ENCODE peak calls at places on chromosome X, in four cellular contexts. X is trophoblast cell, P is H1, W is mesendoderm. Q is an unnamed sample.

GRCh38 chrX:132483523-132483922 is 5.3 kb downstream of the MBNL3 start:
- DNase-seq in X (no peak), P (no peak), W (no peak), Q (no peak)

GRCh38 chrX:80751456-80751855 is 58.2 kb downstream of the BRWD3 start:
- DNase-seq in X (peak; percentile 57), P (no peak), W (no peak), Q (no peak)

GRCh38 chrX:23003121-23003520 is 3.4 kb downstream of the DDX53 start:
- DNase-seq in X (no peak), P (no peak), W (peak; percentile 50), Q (peak; percentile 68)

GRCh38 chrX:68832101-68832416 is 3.2 kb downstream of the EFNB1 start:
- DNase-seq in X (peak; percentile 55), P (no peak), W (peak; percentile 58), Q (peak; percentile 81)

GRCh38 chrX:4878642-4879041 is 1165.2 kb upstream of the PRKX start:
- DNase-seq in X (no peak), P (no peak), W (no peak), Q (no peak)

GRCh38 chrX:153900806-153901752 is 3.4 kb upstream of the AVPR2 start:
- DNase-seq in X (peak; percentile 81), P (no peak), W (peak; percentile 87), Q (peak; percentile 91)

GRCh38 chrX:110402091-110402854 is 43.6 kb downstream of the RTL9 start:
- DNase-seq in X (peak; percentile 91), P (no peak), W (peak; percentile 88), Q (peak; percentile 56)

GRCh38 chrX:45992402-45993123 is 552.7 kb downstream of the ZNF674 start:
- DNase-seq in X (no peak), P (no peak), W (no peak), Q (no peak)

GRCh38 chrX:77493677-77494553 is 46.7 kb downstream of the FGF16 start:
- DNase-seq in X (peak; percentile 61), P (peak; percentile 59), W (peak; percentile 94), Q (peak; percentile 88)

GRCh38 chrX:19810809-19811208 is 76.6 kb downstream of the SH3KBP1 start:
- DNase-seq in X (peak; percentile 14), P (no peak), W (no peak), Q (peak; percentile 41)

GRCh38 chrX:132118361-132118760 is 9.5 kb downstream of the FRMD7 start:
- DNase-seq in X (no peak), P (no peak), W (peak; percentile 13), Q (no peak)

GRCh38 chrX:38868941-38869378 is 67.7 kb downstream of the MID1IP1 start:
- DNase-seq in X (peak; percentile 45), P (no peak), W (no peak), Q (peak; percentile 86)

GRCh38 chrX:110665636-110666035 is 130.0 kb downstream of the CHRDL1 start:
- DNase-seq in X (peak; percentile 31), P (no peak), W (peak; percentile 52), Q (peak; percentile 4)

GRCh38 chrX:135543924-135544323 is 23.5 kb downstream of the INTS6L start:
- DNase-seq in X (no peak), P (no peak), W (peak; percentile 40), Q (no peak)

GRCh38 chrX:137212078-137212632 is 178.4 kb upstream of the GPR101 start:
- DNase-seq in X (peak; percentile 14), P (no peak), W (peak; percentile 18), Q (no peak)

GRCh38 chrX:140724337-140725105 is 15.0 kb downstream of the LINC00632 start:
- DNase-seq in X (no peak), P (no peak), W (peak; percentile 23), Q (peak; percentile 11)

GRCh38 chrX:120365320-120365719 is 3.4 kb downstream of the ATP1B4 start:
- DNase-seq in X (peak; percentile 49), P (no peak), W (peak; percentile 29), Q (peak; percentile 1)

GRCh38 chrX:79259073-79259689 is 108.0 kb downstream of the ITM2A start:
- DNase-seq in X (no peak), P (no peak), W (no peak), Q (no peak)

GRCh38 chrX:123884809-123885408 is 25.1 kb downstream of the XIAP start:
- DNase-seq in X (peak; percentile 73), P (no peak), W (peak; percentile 37), Q (peak; percentile 48)

GRCh38 chrX:70998402-70999027 is 67.6 kb upstream of the SLC7A3 start:
- DNase-seq in X (peak; percentile 76), P (no peak), W (peak; percentile 62), Q (peak; percentile 38)

GRCh38 chrX:646796-647195 is 16.2 kb downstream of the SHOX start:
- DNase-seq in X (no peak), P (no peak), W (no peak), Q (no peak)

GRCh38 chrX:154542723-154543424 is 3.8 kb downstream of the G6PD start:
- DNase-seq in X (peak; percentile 10), P (no peak), W (no peak), Q (no peak)

GRCh38 chrX:96433409-96434122 is 251.1 kb upstream of the DIAPH2 start:
- DNase-seq in X (no peak), P (no peak), W (no peak), Q (peak; percentile 8)
- H2AK5ac ChIP-seq in X (no peak overlapping the region), P (no peak overlapping the region), W (no peak overlapping the region), Q (no peak overlapping the region)

GRCh38 chrX:118973389-118974087 is 880 bp upstream of the LONRF3 start:
- DNase-seq in X (no peak), P (no peak), W (no peak), Q (no peak)
- H3K18ac ChIP-seq in X (no peak overlapping the region), P (no peak overlapping the region), W (no peak overlapping the region), Q (no peak overlapping the region)

DNA sequence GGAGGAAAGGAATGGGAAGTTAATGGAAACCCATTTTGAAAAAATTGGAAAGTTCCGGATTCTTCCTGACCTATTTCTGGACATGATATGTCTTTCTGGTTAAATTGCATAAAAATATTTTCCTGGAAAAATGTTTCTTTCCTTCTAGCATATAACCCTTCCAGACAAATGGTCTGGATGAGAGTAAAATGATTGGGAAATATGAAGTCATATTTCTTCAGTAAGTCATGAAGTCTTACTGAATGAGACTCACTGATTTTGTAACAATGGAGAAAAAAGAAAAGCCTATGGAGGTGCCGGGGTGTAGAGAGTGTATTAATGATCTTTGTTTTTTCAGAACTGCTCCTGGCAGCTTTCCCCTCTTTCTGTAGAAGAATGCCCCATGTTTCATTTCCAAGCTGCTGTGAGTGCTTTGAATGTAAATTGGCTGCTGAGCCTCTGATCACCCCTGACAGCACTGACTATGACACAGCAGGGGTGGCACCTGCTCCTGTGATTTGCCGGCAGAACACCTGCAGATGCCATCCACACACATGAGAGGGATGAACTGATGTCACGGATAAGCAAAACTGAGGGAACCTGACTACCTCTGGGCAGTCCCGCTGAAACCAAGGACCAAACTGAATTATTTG is 19.7 kb upstream of the ZNF41 start:
- DNase-seq in X (peak; percentile 82), P (no peak), W (no peak), Q (peak; percentile 37)
- H2AK5ac ChIP-seq in X (no peak overlapping the region), P (no peak overlapping the region), W (no peak overlapping the region), Q (no peak overlapping the region)

GRCh38 chrX:118115948-118116307 is 682 bp downstream of the KLHL13 start:
- DNase-seq in X (no peak), P (no peak), W (no peak), Q (no peak)
- H3K18ac ChIP-seq in X (no peak overlapping the region), P (no peak overlapping the region), W (no peak overlapping the region), Q (no peak overlapping the region)

DNA sequence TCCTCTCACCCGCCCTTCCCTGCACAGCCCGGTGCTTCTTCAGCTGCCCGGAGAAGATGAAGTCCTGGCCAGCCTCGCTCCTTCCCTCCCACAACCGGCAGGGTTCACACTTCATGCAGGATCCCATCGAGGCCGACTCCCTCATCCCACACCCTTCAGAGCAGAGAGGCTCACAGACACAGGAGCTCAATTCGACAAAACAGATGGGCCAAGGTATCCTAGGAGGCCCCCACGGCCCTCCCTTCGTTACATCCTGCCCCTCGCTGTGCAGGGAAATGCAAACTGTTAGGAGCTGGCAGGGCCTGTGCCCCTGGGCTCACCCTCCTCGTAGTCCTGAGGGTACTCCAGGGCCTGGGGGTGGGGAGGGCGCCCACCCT is 238.1 kb downstream of the DHRSX start:
- DNase-seq in X (no peak), P (no peak), W (peak; percentile 65), Q (no peak)
- H2AK5ac ChIP-seq in X (no peak overlapping the region), P (peak overlapping the region; percentile 57), W (no peak overlapping the region), Q (no peak overlapping the region)

GRCh38 chrX:72272868-72273267 is 4.2 kb downstream of the RPS4X start:
- DNase-seq in X (no peak), P (no peak), W (no peak), Q (peak; percentile 30)

GRCh38 chrX:72280210-72280882 is 3.3 kb upstream of the RPS4X start:
- DNase-seq in X (no peak), P (no peak), W (no peak), Q (no peak)

GRCh38 chrX:72273718-72274117 is 3.3 kb downstream of the RPS4X start:
- DNase-seq in X (no peak), P (no peak), W (no peak), Q (no peak)

GRCh38 chrX:72274526-72274925 is 2.5 kb downstream of the RPS4X start:
- DNase-seq in X (no peak), P (no peak), W (no peak), Q (no peak)

GRCh38 chrX:72276478-72276953 is 532 bp downstream of the RPS4X start:
- DNase-seq in X (no peak), P (no peak), W (no peak), Q (no peak)
- H3K18ac ChIP-seq in X (peak overlapping the region; percentile 94), P (no peak overlapping the region), W (peak overlapping the region; percentile 20), Q (peak overlapping the region; percentile 83)

DNA sequence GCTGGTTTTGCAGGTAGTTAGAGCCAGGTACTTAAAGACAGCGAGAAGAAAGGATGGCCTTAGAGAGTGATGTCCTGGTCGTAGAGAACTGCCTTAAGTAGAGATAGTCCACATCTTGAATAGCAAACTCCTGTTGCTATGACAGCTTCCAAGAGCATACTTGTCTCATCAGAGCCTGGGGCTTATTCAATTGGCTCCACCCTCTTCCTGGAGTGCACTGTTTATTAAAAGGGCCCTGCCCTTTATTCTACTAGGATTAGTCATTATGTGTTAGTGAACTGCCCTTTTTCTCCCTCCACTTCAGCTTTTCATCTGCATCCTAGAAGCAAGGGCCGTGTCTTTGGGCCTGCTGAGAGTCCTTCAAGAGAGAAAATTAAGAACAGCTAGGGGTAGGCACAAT is 94.5 kb upstream of the EOLA2 start:
- DNase-seq in X (peak; percentile 61), P (no peak), W (no peak), Q (peak; percentile 84)
- H2AK5ac ChIP-seq in X (no peak overlapping the region), P (no peak overlapping the region), W (no peak overlapping the region), Q (no peak overlapping the region)

DNA sequence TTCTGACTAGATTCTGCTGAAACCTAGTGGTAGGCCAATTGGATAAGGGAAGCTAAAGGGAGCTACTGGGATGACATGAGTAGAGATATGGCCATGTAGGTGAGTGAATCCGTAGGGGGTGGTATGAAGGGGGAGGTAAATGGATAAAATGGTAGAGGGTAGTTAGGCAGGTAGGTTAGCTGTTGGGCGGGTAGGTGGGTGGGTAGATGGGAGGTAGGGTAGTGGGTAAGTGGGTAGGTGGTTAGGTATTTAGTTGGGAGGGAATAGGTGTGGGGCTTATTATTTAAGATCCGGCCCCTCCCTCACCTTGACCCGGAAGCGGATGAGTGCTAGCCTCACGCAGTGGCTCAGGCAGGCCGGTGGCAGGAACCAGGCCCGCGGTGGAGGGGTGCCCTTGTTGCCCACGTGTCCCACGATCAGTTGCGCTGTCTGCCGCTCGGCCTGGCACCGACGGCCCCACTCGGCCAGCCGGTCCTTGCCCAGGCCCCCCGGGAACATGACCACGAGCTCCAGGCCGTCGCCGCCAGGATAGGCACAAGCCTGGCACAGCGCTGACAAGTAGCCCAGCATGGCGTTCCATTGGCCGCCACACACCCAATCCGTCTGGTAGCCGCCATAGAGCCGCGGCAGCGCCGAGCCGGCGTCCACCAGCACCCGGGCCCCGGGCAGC is 725 bp downstream of the FAM120C start:
- DNase-seq in X (peak; percentile 41), P (no peak), W (peak; percentile 60), Q (peak; percentile 43)
- H3K18ac ChIP-seq in X (peak overlapping the region; percentile 100), P (no peak overlapping the region), W (peak overlapping the region; percentile 36), Q (peak overlapping the region; percentile 91)

Q was measured in mesenchymal stem cell.